ENCODE peak calls at places on chromosomes 6 and 20, in four cellular contexts. One of them, this sample, is unnamed.

GRCh38 chr20:44772636-44773035 is 27.0 kb downstream of the KCNK15 start:
- DNase-seq in EL: no peak
- DNase-seq in AG08396: no peak
- DNase-seq in Karpas-422: no peak
- DNase-seq in this sample: no peak

GRCh38 chr6:113464536-113464935 is 392.6 kb upstream of the MARCKS start:
- DNase-seq in AG08396: no peak
- DNase-seq in Karpas-422: no peak
- DNase-seq in EL: peak; percentile 43
- DNase-seq in this sample: no peak

GRCh38 chr6:134421496-134421895 is 103.6 kb upstream of the SGK1 start:
- DNase-seq in AG08396: no peak
- DNase-seq in EL: peak; percentile 66
- DNase-seq in Karpas-422: no peak
- DNase-seq in this sample: no peak

GRCh38 chr20:51497542-51498467 is 44.7 kb downstream of the NFATC2 start:
- DNase-seq in AG08396: no peak
- DNase-seq in EL: no peak
- DNase-seq in Karpas-422: peak; percentile 75
- DNase-seq in this sample: no peak

GRCh38 chr6:107670792-107671199 is 153.3 kb downstream of the SCML4 start:
- DNase-seq in AG08396: peak; percentile 32
- DNase-seq in EL: peak; percentile 69
- DNase-seq in Karpas-422: peak; percentile 53
- DNase-seq in this sample: peak; percentile 34

GRCh38 chr6:88166493-88166900 is 350 bp upstream of the CNR1 start:
- DNase-seq in Karpas-422: no peak
- DNase-seq in EL: no peak
- DNase-seq in AG08396: peak; percentile 9
- DNase-seq in this sample: peak; percentile 42

GRCh38 chr6:37319856-37320255 is 33.9 kb upstream of the RNF8 start:
- DNase-seq in Karpas-422: no peak
- DNase-seq in AG08396: no peak
- DNase-seq in EL: no peak
- DNase-seq in this sample: no peak

GRCh38 chr6:110687326-110687725 is 127.9 kb downstream of the CDK19 start:
- DNase-seq in Karpas-422: no peak
- DNase-seq in AG08396: no peak
- DNase-seq in EL: no peak
- DNase-seq in this sample: no peak

GRCh38 chr6:83265384-83265783 is 72.2 kb downstream of the RWDD2A start:
- DNase-seq in EL: peak; percentile 53
- DNase-seq in Karpas-422: no peak
- DNase-seq in AG08396: no peak
- DNase-seq in this sample: no peak

GRCh38 chr6:43699564-43700186 is 12.1 kb upstream of the MRPS18A start:
- DNase-seq in Karpas-422: no peak
- DNase-seq in EL: peak; percentile 33
- DNase-seq in AG08396: no peak
- DNase-seq in this sample: peak; percentile 96

GRCh38 chr20:38173237-38174156 is 8.4 kb upstream of the TGM2 start:
- DNase-seq in AG08396: peak; percentile 88
- DNase-seq in Karpas-422: peak; percentile 54
- DNase-seq in EL: peak; percentile 92
- DNase-seq in this sample: no peak

GRCh38 chr20:13425401-13425800 is 204.3 kb downstream of the ISM1 start:
- DNase-seq in AG08396: no peak
- DNase-seq in Karpas-422: no peak
- DNase-seq in EL: no peak
- DNase-seq in this sample: no peak

GRCh38 chr6:152091851-152092341 is 284.4 kb downstream of the ESR1 start:
- DNase-seq in AG08396: no peak
- DNase-seq in Karpas-422: no peak
- DNase-seq in EL: peak; percentile 87
- DNase-seq in this sample: no peak

GRCh38 chr6:21972516-21972915 is 324.3 kb downstream of the PRL start:
- DNase-seq in AG08396: no peak
- DNase-seq in Karpas-422: no peak
- DNase-seq in EL: no peak
- DNase-seq in this sample: no peak

GRCh38 chr6:75436869-75437268 is 56.7 kb downstream of the FILIP1 start:
- DNase-seq in AG08396: no peak
- DNase-seq in Karpas-422: no peak
- DNase-seq in EL: no peak
- DNase-seq in this sample: no peak

This sample was measured in NCI-H146.